ENCODE peak calls at places on chromosome 7, in six cellular contexts. X is H1, R is H9, I is neuronal stem cell, A is mesenchymal stem cell, D is trophoblast cell. Z is an unnamed sample.

GRCh38 chr7:30933124-30933893 is 21.7 kb downstream of the AQP1 start:
- DNase-seq in R (no peak), A (no peak), X (peak), I (no peak), D (no peak), Z (no peak)

GRCh38 chr7:148620749-148621372 is 30.3 kb downstream of the C7orf33 start:
- DNase-seq in I (no peak), A (no peak), X (no peak), R (no peak), D (peak), Z (no peak)

GRCh38 chr7:38428040-38428439 is 154.6 kb upstream of the TARP start:
- DNase-seq in X (no peak), D (no peak), I (no peak), R (no peak), A (no peak), Z (peak)

GRCh38 chr7:26910221-26910620 is 45.8 kb upstream of the SKAP2 start:
- DNase-seq in I (no peak), R (peak), A (peak), D (peak), X (no peak), Z (peak)

GRCh38 chr7:44396931-44397525 is 71.6 kb upstream of the CAMK2B start:
- DNase-seq in X (no peak), D (peak), R (no peak), A (peak), I (no peak), Z (peak)

GRCh38 chr7:151448261-151449252 is 8.6 kb upstream of the CRYGN start:
- DNase-seq in R (peak), A (peak), X (peak), I (peak), D (peak), Z (peak)

GRCh38 chr7:98203964-98204605 is 7.2 kb upstream of the BHLHA15 start:
- DNase-seq in A (no peak), D (no peak), I (no peak), R (no peak), X (no peak), Z (no peak)

GRCh38 chr7:55522268-55522902 is 49.9 kb downstream of the VOPP1 start:
- DNase-seq in A (no peak), X (no peak), I (no peak), R (no peak), D (no peak), Z (no peak)

GRCh38 chr7:140621326-140622035 is 19.1 kb downstream of the DENND2A start:
- DNase-seq in I (no peak), X (no peak), A (no peak), R (no peak), D (peak), Z (peak)

GRCh38 chr7:36038063-36038721 is 114.9 kb upstream of the EEPD1 start:
- DNase-seq in A (no peak), R (no peak), I (no peak), X (no peak), D (no peak), Z (no peak)
- H3K14ac ChIP-seq in A (no peak), R (no peak), I (no peak), X (no peak), D (no peak), Z (no peak)

DNA sequence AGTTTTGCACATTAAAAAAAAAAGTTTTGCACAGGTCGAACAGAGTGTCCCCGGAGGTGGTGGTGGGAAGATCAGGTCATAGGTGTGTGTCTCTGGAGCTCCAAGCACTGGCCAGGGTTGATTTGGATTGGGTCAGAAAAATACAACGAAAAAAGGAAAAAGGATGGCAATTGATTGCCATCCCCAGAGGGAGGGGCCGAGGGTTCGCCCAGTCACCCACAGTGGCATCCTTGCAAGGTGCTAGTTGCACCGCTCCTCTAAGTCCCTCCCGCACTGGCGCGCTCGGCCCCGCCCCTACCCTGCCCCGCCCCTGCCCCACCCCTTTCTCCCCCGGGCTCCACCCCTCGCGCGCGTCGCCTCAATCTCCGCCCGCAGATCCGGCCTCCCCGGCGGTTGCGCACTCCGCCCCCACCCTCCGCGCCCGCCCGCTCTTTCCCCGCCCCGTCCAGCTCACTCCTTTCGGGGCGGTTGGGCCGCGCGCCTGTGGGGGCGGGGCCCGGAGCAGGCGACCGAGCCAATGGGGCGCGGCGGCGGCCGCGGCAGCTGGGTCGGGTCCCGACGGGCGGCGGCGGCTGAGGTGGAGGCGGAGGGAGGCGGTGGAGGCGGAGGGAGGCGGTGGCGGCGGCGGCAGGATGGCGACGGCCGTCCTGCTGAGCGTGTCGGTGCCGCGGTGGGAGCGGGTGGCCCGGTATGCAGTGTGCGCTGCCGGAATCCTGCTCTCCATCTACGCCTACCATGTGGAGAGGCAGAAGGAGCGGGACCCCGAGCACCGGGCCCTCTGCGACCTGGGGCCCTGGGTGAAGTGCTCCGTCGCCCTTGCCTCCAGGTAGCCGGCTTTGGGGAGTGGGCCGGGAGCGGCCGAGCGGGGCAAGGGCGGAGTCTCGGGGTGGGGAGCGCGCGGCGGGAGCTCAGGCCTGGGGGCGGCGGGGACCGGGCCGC is 31.5 kb upstream of the ERV3-1 start:
- DNase-seq in D (peak), X (peak), I (peak), A (peak), R (peak), Z (peak)
- H3K4ac ChIP-seq in D (peak), X (no peak), I (no peak), A (peak), R (no peak), Z (peak)

GRCh38 chr7:2724453-2725177 is 36.6 kb downstream of the AMZ1 start:
- DNase-seq in A (no peak), I (no peak), R (no peak), D (no peak), X (no peak), Z (no peak)

GRCh38 chr7:2729043-2729892 is 41.3 kb downstream of the AMZ1 start:
- DNase-seq in I (no peak), X (no peak), R (no peak), A (no peak), D (no peak), Z (peak)

GRCh38 chr7:2728309-2729042 is 40.5 kb downstream of the AMZ1 start:
- DNase-seq in R (no peak), D (no peak), I (no peak), X (no peak), A (no peak), Z (peak)

GRCh38 chr7:2725178-2726105 is 37.4 kb downstream of the AMZ1 start:
- DNase-seq in R (no peak), D (no peak), I (no peak), A (no peak), X (no peak), Z (no peak)

DNA sequence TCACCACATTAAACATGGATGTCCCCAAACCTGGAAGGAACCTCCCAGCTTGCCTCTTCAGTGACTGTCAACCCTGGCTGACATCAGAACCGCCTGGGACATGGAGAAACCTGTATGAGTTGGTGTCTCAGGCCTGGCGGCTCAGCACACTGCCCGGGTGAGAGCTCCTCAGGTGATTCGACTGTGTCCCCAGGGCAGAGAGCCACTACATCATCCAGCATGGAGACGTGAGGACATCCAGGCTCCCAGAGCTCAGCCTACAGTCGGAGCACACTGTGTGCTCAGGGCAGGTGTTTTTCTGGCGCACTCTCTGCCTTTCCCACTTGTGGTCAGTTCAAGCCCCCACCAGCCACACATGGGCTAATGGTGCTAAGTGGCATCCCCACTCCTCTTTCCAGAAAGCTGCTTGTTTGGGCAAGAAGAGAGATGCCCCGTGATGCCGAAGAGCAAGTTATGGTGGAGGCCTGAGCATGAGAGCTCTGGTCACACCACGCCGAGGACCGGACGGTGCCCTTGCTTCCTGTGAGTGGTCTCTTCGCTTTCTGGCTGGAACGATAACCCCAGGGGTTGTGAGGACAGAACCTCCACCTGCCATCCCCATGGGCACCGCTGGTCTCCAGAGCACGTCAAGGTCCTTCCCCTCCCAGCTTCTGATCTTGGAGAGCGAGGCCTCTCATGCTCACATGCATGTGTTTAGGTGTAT is 38.5 kb downstream of the AMZ1 start:
- DNase-seq in A (no peak), I (no peak), D (no peak), R (no peak), X (no peak), Z (no peak)
- H3K14ac ChIP-seq in A (no peak), I (no peak), D (no peak), R (no peak), X (no peak), Z (no peak)

GRCh38 chr7:43105521-43106120 is 6.8 kb upstream of the HECW1 start:
- DNase-seq in X (no peak), D (no peak), I (no peak), A (no peak), R (no peak), Z (peak)

GRCh38 chr7:43112088-43112940 is at the start of gene HECW1:
- DNase-seq in I (no peak), D (no peak), X (peak), A (no peak), R (peak), Z (no peak)

GRCh38 chr7:43104874-43105520 is 7.5 kb upstream of the HECW1 start:
- DNase-seq in D (no peak), R (no peak), I (no peak), A (peak), X (no peak), Z (no peak)

GRCh38 chr7:43110790-43111362 is 1.6 kb upstream of the HECW1 start:
- DNase-seq in A (no peak), X (no peak), R (no peak), I (no peak), D (no peak), Z (no peak)

DNA sequence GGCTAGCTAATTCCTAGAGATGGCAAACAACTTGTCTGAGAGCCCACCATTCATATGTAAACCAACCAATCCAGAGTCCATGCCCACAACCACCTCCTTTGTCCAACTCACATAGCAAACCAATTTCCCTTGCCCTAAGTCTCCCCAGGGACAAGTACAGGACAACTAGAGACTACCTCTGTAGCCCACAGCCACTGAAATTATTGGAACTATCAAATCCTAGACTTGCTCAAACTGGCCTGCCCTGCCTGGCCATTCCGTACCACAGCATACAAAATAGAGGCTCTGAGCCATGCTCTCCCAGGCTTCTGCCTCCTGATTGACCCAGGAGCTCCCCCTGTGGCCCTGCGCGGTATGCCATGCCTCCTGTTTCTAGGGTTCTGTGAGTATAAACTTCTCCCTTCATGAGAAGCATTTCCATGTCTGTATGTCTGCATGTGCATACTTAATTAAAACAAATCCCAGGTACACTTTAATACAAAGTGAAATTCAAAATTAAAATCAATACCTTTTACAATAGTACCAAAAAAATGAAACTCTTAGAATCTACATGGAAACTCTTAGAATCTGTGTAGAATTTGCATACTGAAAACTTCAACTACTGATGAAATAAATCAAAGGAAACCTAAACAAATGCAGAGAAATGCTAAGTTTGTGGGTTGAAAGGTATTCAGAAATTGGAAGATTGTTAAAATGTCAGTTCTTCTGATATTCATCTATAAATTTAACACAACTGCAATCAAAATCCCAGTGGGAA is 4.0 kb upstream of the HECW1 start:
- DNase-seq in A (peak), D (peak), I (peak), R (peak), X (peak), Z (peak)
- H3K4ac ChIP-seq in A (peak), D (no peak), I (no peak), R (no peak), X (no peak), Z (no peak)

GRCh38 chr7:37131855-37132254 is 316.8 kb downstream of the ELMO1 start:
- DNase-seq in D (no peak), R (no peak), X (no peak), A (no peak), I (no peak), Z (no peak)
- H3K14ac ChIP-seq in D (no peak), R (no peak), X (no peak), A (no peak), I (no peak), Z (no peak)

GRCh38 chr7:46007194-46007593 is 86.1 kb upstream of the IGFBP3 start:
- DNase-seq in A (peak), X (no peak), I (no peak), D (no peak), R (no peak), Z (peak)

GRCh38 chr7:46011501-46011900 is 90.4 kb upstream of the IGFBP3 start:
- DNase-seq in X (no peak), R (no peak), I (no peak), A (no peak), D (no peak), Z (no peak)

GRCh38 chr7:46015107-46015868 is 94.2 kb upstream of the IGFBP3 start:
- DNase-seq in A (peak), D (peak), R (peak), X (peak), I (peak), Z (peak)

GRCh38 chr7:46007990-46008643 is 87.0 kb upstream of the IGFBP3 start:
- DNase-seq in X (no peak), A (no peak), D (no peak), R (no peak), I (no peak), Z (no peak)

GRCh38 chr7:46011059-46011458 is 90.0 kb upstream of the IGFBP3 start:
- DNase-seq in D (no peak), A (no peak), X (no peak), I (no peak), R (no peak), Z (no peak)
- H3K4ac ChIP-seq in D (peak), A (peak), X (no peak), I (no peak), R (no peak), Z (no peak)

DNA sequence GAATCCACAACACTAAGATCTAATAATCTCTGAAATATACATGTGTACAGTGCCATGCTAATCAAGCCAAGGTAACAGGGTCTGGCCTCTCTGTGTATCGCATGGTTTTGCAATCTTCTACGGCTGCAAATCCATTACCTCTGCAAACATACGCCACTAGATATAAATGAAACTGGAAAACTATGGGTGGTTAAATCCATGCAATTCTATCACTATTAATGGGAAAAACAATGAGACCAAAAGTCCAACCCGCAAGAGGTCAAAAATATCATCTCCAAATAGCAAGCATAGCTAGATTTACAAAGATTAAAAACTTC is 22.9 kb downstream of the SGCE start:
- DNase-seq in D (no peak), R (no peak), X (no peak), I (no peak), A (no peak), Z (no peak)
- H3K14ac ChIP-seq in D (no peak), R (no peak), X (no peak), I (no peak), A (no peak), Z (no peak)